ENCODE peak calls at places on chromosomes 13 and 19, in eight cellular contexts. R is H1; X is body of pancreas; N is CD8-positive, alpha-beta T cell; T is colonic mucosa; P is left ventricle myocardium inferior; F is lower lobe of right lung; C is uterus. V is an unnamed sample. For H3K4me1, the result is how much of the 10 kb centered on the place peaks cover.

GRCh38 chr19:33231511-33231910 is 5.9 kb upstream of the SLC7A10 start:
- DNase-seq in C (no peak), P (no peak), T (no peak), N (no peak), X (no peak), F (no peak), R (no peak), V (no peak)

GRCh38 chr19:7610491-7611240 is 15.0 kb downstream of the CAMSAP3 start:
- DNase-seq in P (no peak), C (no peak), X (no peak), N (no peak), T (no peak), R (no peak), F (no peak), V (no peak)

GRCh38 chr19:6979341-6979740 is 41.9 kb downstream of the MBD3L2B start:
- DNase-seq in T (no peak), N (no peak), R (no peak), P (no peak), C (no peak), F (no peak), X (no peak), V (no peak)

GRCh38 chr13:75145926-75146325 is 336.0 kb downstream of the TBC1D4 start:
- DNase-seq in R (no peak), X (no peak), C (no peak), T (no peak), F (no peak), N (no peak), P (no peak), V (no peak)

GRCh38 chr19:37991841-37992248 is 84.8 kb downstream of the SIPA1L3 start:
- DNase-seq in P (no peak), C (no peak), T (no peak), F (peak), R (no peak), N (no peak), X (no peak), V (no peak)

GRCh38 chr19:28021316-28022185 is 1191.4 kb downstream of the UQCRFS1 start:
- DNase-seq in C (no peak), T (no peak), F (no peak), P (no peak), X (no peak), N (no peak), R (no peak), V (no peak)

GRCh38 chr19:51820821-51821446 is 26.0 kb downstream of the FPR3 start:
- DNase-seq in T (no peak), N (no peak), F (no peak), X (no peak), C (no peak), P (no peak), R (no peak), V (no peak)

GRCh38 chr19:7646426-7646700 is 9.5 kb downstream of the STXBP2 start:
- DNase-seq in F (no peak), N (no peak), T (no peak), R (no peak), X (no peak), C (no peak), P (no peak), V (no peak)

GRCh38 chr13:32946558-32946957 is 69.7 kb upstream of the KL start:
- DNase-seq in N (no peak), X (no peak), F (no peak), C (no peak), R (no peak), P (no peak), T (no peak), V (no peak)

GRCh38 chr13:75705395-75705794 is 69.3 kb downstream of the LMO7 start:
- DNase-seq in T (no peak), R (no peak), N (no peak), X (no peak), C (no peak), F (no peak), P (no peak), V (no peak)

GRCh38 chr13:113945857-113946408 is 27.9 kb downstream of the C13orf46 start:
- DNase-seq in N (no peak), P (no peak), T (no peak), C (peak), X (no peak), F (no peak), R (no peak), V (no peak)

GRCh38 chr13:28177327-28177726 is 39.0 kb downstream of the PAN3 start:
- DNase-seq in X (no peak), C (no peak), F (no peak), N (no peak), P (no peak), R (no peak), T (no peak), V (no peak)

GRCh38 chr13:40109324-40109958 is 454.0 kb downstream of the COG6 start:
- DNase-seq in R (no peak), T (no peak), C (no peak), N (no peak), F (no peak), P (no peak), X (no peak), V (no peak)

GRCh38 chr13:32877491-32877890 is 138.7 kb upstream of the KL start:
- DNase-seq in F (no peak), R (no peak), N (no peak), X (no peak), P (no peak), T (no peak), C (no peak), V (no peak)

GRCh38 chr19:36008336-36008978 is at the start of gene SYNE4:
- DNase-seq in T (peak), C (no peak), N (no peak), F (peak), X (peak), R (no peak), P (no peak), V (no peak)

GRCh38 chr19:53172892-53173291 is 14.0 kb upstream of the ZNF347 start:
- DNase-seq in X (no peak), R (no peak), P (no peak), N (no peak), C (no peak), T (no peak), F (no peak), V (no peak)

GRCh38 chr19:51440846-51441409 is 17.3 kb downstream of the SIGLEC8 start:
- DNase-seq in X (no peak), F (no peak), T (no peak), P (no peak), N (peak), R (no peak), C (no peak), V (no peak)

GRCh38 chr19:2294377-2295335 is 12.7 kb upstream of the PEAK3 start:
- DNase-seq in R (no peak), C (peak), N (no peak), T (no peak), X (no peak), P (no peak), F (no peak), V (no peak)

GRCh38 chr13:106656214-106656613 is 88.3 kb upstream of the ARGLU1 start:
- DNase-seq in R (no peak), P (no peak), C (no peak), F (no peak), X (no peak), N (no peak), T (no peak), V (no peak)

GRCh38 chr19:50628146-50628545 is 11.5 kb downstream of the SYT3 start:
- DNase-seq in X (no peak), R (no peak), T (no peak), F (no peak), N (no peak), P (no peak), C (no peak), V (no peak)

GRCh38 chr19:1227655-1228054 is 10.2 kb downstream of the CBARP start:
- DNase-seq in F (no peak), P (no peak), R (no peak), N (no peak), X (no peak), C (no peak), T (peak), V (no peak)

GRCh38 chr19:1229056-1229607 is 8.7 kb downstream of the CBARP start:
- DNase-seq in N (no peak), R (no peak), T (no peak), F (no peak), P (no peak), C (no peak), X (no peak), V (no peak)

GRCh38 chr19:1227313-1227626 is 10.5 kb downstream of the CBARP start:
- DNase-seq in P (no peak), F (no peak), X (no peak), R (no peak), T (no peak), N (no peak), C (no peak), V (no peak)

GRCh38 chr19:1226522-1227312 is 11.1 kb downstream of the CBARP start:
- DNase-seq in N (peak), P (no peak), R (no peak), F (no peak), T (no peak), C (no peak), X (no peak), V (no peak)

GRCh38 chr19:1228161-1228560 is 9.6 kb downstream of the CBARP start:
- DNase-seq in T (no peak), C (no peak), P (no peak), X (no peak), F (no peak), N (no peak), R (no peak), V (no peak)
- H3K27ac ChIP-seq in T (no peak), C (no peak), P (no peak), X (no peak), F (no peak), N (no peak), R (no peak), V (no peak)

GRCh38 chr13:29474991-29475390 is 120.5 kb downstream of the SLC7A1 start:
- DNase-seq in T (no peak), C (no peak), P (no peak), N (no peak), F (no peak), R (no peak), X (no peak), V (no peak)
- H3K4me1 ChIP-seq in T (under half), C (under half), P (under half), N (under half), F (under half), R (under half), X (under half), V (under half)

GRCh38 chr13:30847697-30848307 is 58.3 kb upstream of the MEDAG start:
- DNase-seq in X (no peak), N (no peak), T (no peak), F (no peak), R (no peak), P (no peak), C (peak), V (no peak)
- H3K27ac ChIP-seq in X (peak), N (no peak), T (no peak), F (peak), R (no peak), P (peak), C (peak), V (no peak)

DNA sequence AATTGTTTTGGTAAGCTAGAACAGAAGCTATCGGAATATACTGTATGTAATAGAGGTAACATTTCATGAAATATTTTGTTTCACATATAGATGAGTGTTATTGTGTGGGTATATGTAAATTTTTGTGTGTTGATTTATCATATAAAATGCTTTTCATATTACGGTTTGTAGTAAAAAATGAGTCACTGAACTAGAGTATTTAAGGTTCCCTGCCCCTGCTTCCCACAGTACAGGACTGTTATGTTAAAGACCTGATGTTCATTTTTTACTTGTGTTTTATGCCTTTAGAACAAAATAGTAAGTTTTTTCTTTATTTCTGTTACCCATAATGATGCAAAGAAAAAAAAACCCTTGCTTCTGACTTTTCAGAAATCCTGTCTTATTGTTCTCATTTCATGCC is 243.4 kb downstream of the ENOX1 start:
- DNase-seq in X (no peak), T (no peak), C (no peak), N (no peak), R (no peak), P (no peak), F (no peak), V (no peak)
- H3K4me1 ChIP-seq in X (under half), T (under half), C (under half), N (under half), R (under half), P (under half), F (under half), V (under half)

GRCh38 chr13:26186995-26187394 is 35.1 kb downstream of the RNF6 start:
- DNase-seq in P (no peak), R (no peak), N (no peak), F (no peak), X (peak), C (no peak), T (no peak), V (no peak)

GRCh38 chr13:26183416-26183815 is 38.7 kb downstream of the RNF6 start:
- DNase-seq in P (no peak), T (no peak), N (no peak), C (no peak), F (no peak), X (no peak), R (no peak), V (no peak)

GRCh38 chr13:26186141-26186870 is 35.8 kb downstream of the RNF6 start:
- DNase-seq in C (peak), N (peak), R (peak), F (peak), P (peak), T (peak), X (peak), V (peak)

GRCh38 chr13:26184791-26185250 is 37.3 kb downstream of the RNF6 start:
- DNase-seq in P (peak), T (peak), R (no peak), F (peak), N (peak), C (peak), X (peak), V (peak)

DNA sequence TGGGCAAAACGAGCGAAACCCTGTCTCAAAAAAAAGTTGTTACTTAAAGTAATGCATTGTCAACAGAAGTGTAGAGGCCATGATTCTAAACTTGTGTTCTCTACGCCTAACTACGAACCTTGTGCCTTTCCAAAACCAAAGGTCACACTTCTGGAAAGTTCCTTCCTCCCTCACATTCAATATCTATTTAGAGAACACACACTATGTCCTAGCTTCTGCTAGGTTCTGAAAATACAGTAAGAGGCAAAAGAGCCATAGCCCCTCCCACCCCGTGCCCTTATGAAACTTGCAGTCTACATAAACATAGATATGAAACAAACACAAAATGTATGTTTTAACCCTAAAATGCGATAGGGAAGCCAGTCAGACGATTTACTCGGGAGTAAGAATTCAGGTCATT is 36.4 kb downstream of the RNF6 start:
- DNase-seq in P (no peak), R (no peak), N (no peak), C (no peak), X (peak), F (no peak), T (no peak), V (no peak)
- H3K27ac ChIP-seq in P (peak), R (no peak), N (peak), C (peak), X (peak), F (peak), T (peak), V (no peak)